ENCODE peak calls at places on chromosomes 12 and 14, in six cellular contexts. I is H54, M is HTR-8/SVneo, Z is hepatocyte, S is EL, C is renal cortical epithelial cell. V is an unnamed sample.

GRCh38 chr14:106802413-106803364 is 1276.3 kb downstream of the TMEM121 start:
- DNase-seq in I (no peak), M (no peak), Z (no peak), S (no peak), C (no peak), V (no peak)

GRCh38 chr14:64826845-64827244 is 52.9 kb downstream of the SPTB start:
- DNase-seq in I (no peak), M (no peak), Z (no peak), S (no peak), C (no peak), V (no peak)

GRCh38 chr12:95385246-95385645 is 88.7 kb upstream of the METAP2 start:
- DNase-seq in I (no peak), M (no peak), Z (peak), S (peak), C (peak), V (no peak)

GRCh38 chr14:95488376-95489162 is 27.9 kb downstream of the SYNE3 start:
- DNase-seq in I (no peak), M (no peak), Z (no peak), S (no peak), C (no peak), V (no peak)

GRCh38 chr14:66634876-66635275 is 126.9 kb downstream of the GPHN start:
- DNase-seq in I (no peak), M (no peak), Z (no peak), S (peak), C (peak), V (no peak)

GRCh38 chr12:2311001-2311778 is 258.4 kb downstream of the CACNA1C start:
- DNase-seq in I (no peak), M (no peak), Z (no peak), S (peak), C (peak), V (no peak)

GRCh38 chr12:72030272-72030671 is 91.6 kb downstream of the TPH2 start:
- DNase-seq in I (no peak), M (no peak), Z (no peak), S (no peak), C (no peak), V (no peak)

GRCh38 chr14:32998433-32998832 is 59.8 kb downstream of the NPAS3 start:
- DNase-seq in I (no peak), M (peak), Z (no peak), S (peak), C (peak), V (no peak)

GRCh38 chr12:95852133-95852532 is 6.6 kb upstream of the SNRPF start:
- DNase-seq in I (no peak), M (no peak), Z (no peak), S (no peak), C (no peak), V (no peak)

GRCh38 chr14:64649383-64649998 is 54.7 kb upstream of the PLEKHG3 start:
- DNase-seq in I (no peak), M (no peak), Z (no peak), S (peak), C (peak), V (no peak)

GRCh38 chr12:119544780-119545625 is 48.6 kb upstream of the TMEM233 start:
- DNase-seq in I (peak), M (peak), Z (peak), S (peak), C (peak), V (peak)

GRCh38 chr14:68862954-68863594 is 70.2 kb upstream of the ZFP36L1 start:
- DNase-seq in I (peak), M (peak), Z (peak), S (peak), C (peak), V (no peak)

GRCh38 chr14:88078525-88078924 is 73.6 kb downstream of the GPR65 start:
- DNase-seq in I (no peak), M (no peak), Z (no peak), S (no peak), C (no peak), V (no peak)

GRCh38 chr12:15405601-15406000 is 83.3 kb downstream of the PTPRO start:
- DNase-seq in I (no peak), M (no peak), Z (no peak), S (no peak), C (peak), V (no peak)

GRCh38 chr12:113227169-113227568 is 5.9 kb downstream of the TPCN1 start:
- DNase-seq in I (no peak), M (no peak), Z (no peak), S (no peak), C (no peak), V (no peak)

GRCh38 chr12:67671419-67671818 is 22.9 kb downstream of the DYRK2 start:
- DNase-seq in I (no peak), M (no peak), Z (peak), S (peak), C (no peak), V (no peak)

V was measured in keratinocyte.